ENCODE peak calls at places on chromosomes 4 and X, in ten cellular contexts. G, K, V, N, U, L, R, P, C and Q are unnamed samples.

GRCh38 chr4:68463796-68464195 is 16.5 kb downstream of the TMPRSS11E start:
- DNase-seq in G (peak; percentile 98), K (no peak), V (peak; percentile 45), N (no peak), U (no peak), L (no peak), R (no peak), P (no peak), C (no peak), Q (no peak)

GRCh38 chr4:125105561-125105960 is 209.2 kb upstream of the FAT4 start:
- DNase-seq in G (no peak), K (no peak), V (peak; percentile 32), N (no peak), U (no peak), L (no peak), R (no peak), P (no peak), C (no peak), Q (no peak)

GRCh38 chr4:6325791-6326290 is 56.2 kb downstream of the WFS1 start:
- DNase-seq in G (no peak), K (no peak), V (no peak), N (no peak), U (no peak), L (no peak), R (no peak), P (no peak), C (no peak), Q (no peak)

GRCh38 chr4:138576684-138577083 is 334.5 kb upstream of the SLC7A11 start:
- DNase-seq in G (peak; percentile 64), K (no peak), V (peak; percentile 68), N (no peak), U (no peak), L (no peak), R (no peak), P (peak; percentile 57), C (no peak), Q (no peak)

GRCh38 chrX:40209951-40210617 is 112.3 kb upstream of the BCOR start:
- DNase-seq in G (peak; percentile 38), K (no peak), V (peak; percentile 38), N (no peak), U (no peak), L (no peak), R (no peak), P (no peak), C (no peak), Q (no peak)

GRCh38 chr4:98469776-98470175 is 188.6 kb downstream of the TSPAN5 start:
- DNase-seq in G (no peak), K (no peak), V (peak; percentile 21), N (no peak), U (no peak), L (no peak), R (no peak), P (no peak), C (no peak), Q (no peak)

GRCh38 chrX:115393271-115393670 is 103.8 kb downstream of the LUZP4 start:
- DNase-seq in G (peak; percentile 91), K (no peak), V (peak; percentile 67), N (no peak), U (no peak), L (no peak), R (no peak), P (no peak), C (no peak), Q (no peak)

GRCh38 chrX:112851806-112852205 is 11.2 kb upstream of the AMOT start:
- DNase-seq in G (no peak), K (no peak), V (peak; percentile 73), N (no peak), U (no peak), L (no peak), R (no peak), P (no peak), C (no peak), Q (no peak)

GRCh38 chr4:95293014-95293413 is 255.8 kb downstream of the UNC5C start:
- DNase-seq in G (no peak), K (no peak), V (no peak), N (no peak), U (no peak), L (no peak), R (no peak), P (peak; percentile 72), C (no peak), Q (no peak)

GRCh38 chrX:135421537-135421931 is 210 bp upstream of the SMIM10L2A start:
- DNase-seq in G (peak; percentile 77), K (peak; percentile 25), V (peak; percentile 32), N (peak; percentile 86), U (peak; percentile 73), L (peak; percentile 93), R (peak; percentile 80), P (peak; percentile 76), C (peak; percentile 86), Q (peak; percentile 88)

GRCh38 chr4:186265683-186266648 is at the start of gene F11:
- DNase-seq in G (no peak), K (no peak), V (no peak), N (no peak), U (no peak), L (no peak), R (no peak), P (no peak), C (no peak), Q (no peak)

GRCh38 chrX:115378471-115378870 is 89.0 kb downstream of the LUZP4 start:
- DNase-seq in G (peak; percentile 16), K (no peak), V (peak; percentile 48), N (no peak), U (no peak), L (no peak), R (no peak), P (peak; percentile 23), C (no peak), Q (no peak)

GRCh38 chr4:145427221-145427620 is 54.4 kb upstream of the SMAD1 start:
- DNase-seq in G (no peak), K (no peak), V (no peak), N (no peak), U (no peak), L (no peak), R (no peak), P (no peak), C (no peak), Q (no peak)

GRCh38 chr4:121711263-121712000 is 14.7 kb upstream of the ANXA5 start:
- DNase-seq in G (peak; percentile 93), K (no peak), V (peak; percentile 97), N (peak; percentile 63), U (peak; percentile 93), L (peak; percentile 86), R (peak; percentile 93), P (peak; percentile 90), C (peak; percentile 90), Q (peak; percentile 89)
- H3K4me3 ChIP-seq in G (peak overlapping the region; percentile 71), K (peak overlapping the region; percentile 28), V (peak overlapping the region; percentile 23), N (no peak overlapping the region), U (peak overlapping the region; percentile 30), L (peak overlapping the region; percentile 5), R (peak overlapping the region; percentile 27), P (peak overlapping the region; percentile 76), C (peak overlapping the region; percentile 42), Q (no peak overlapping the region)

GRCh38 chr4:23717528-23718248 is 172.2 kb downstream of the PPARGC1A start:
- DNase-seq in G (peak; percentile 43), K (no peak), V (peak; percentile 31), N (no peak), U (no peak), L (no peak), R (no peak), P (no peak), C (no peak), Q (no peak)
- TF ChIP-seq CTCF in G (peak; percentile 57), K (peak; percentile 60), V (peak; percentile 46), N (peak; percentile 57), U (no peak), L (peak; percentile 29), R (no peak), P (no peak), C (peak; percentile 40), Q (peak; percentile 16)

GRCh38 chrX:50973199-50973598 is 62.7 kb downstream of the BMP15 start:
- DNase-seq in G (no peak), K (no peak), V (no peak), N (no peak), U (no peak), L (no peak), R (no peak), P (no peak), C (no peak), Q (no peak)

GRCh38 chrX:50967734-50968133 is 57.2 kb downstream of the BMP15 start:
- DNase-seq in G (peak; percentile 7), K (no peak), V (no peak), N (no peak), U (no peak), L (no peak), R (no peak), P (no peak), C (no peak), Q (no peak)

GRCh38 chrX:50971390-50971789 is 60.9 kb downstream of the BMP15 start:
- DNase-seq in G (no peak), K (no peak), V (no peak), N (no peak), U (no peak), L (no peak), R (no peak), P (no peak), C (no peak), Q (no peak)
- H3K4me1 ChIP-seq in G (no peaks in the 10 kb centered on the region), K (no peaks in the 10 kb centered on the region), V (no peaks in the 10 kb centered on the region), N (no peaks in the 10 kb centered on the region), U (no peaks in the 10 kb centered on the region), L (no peaks in the 10 kb centered on the region), R (no peaks in the 10 kb centered on the region), P (no peaks in the 10 kb centered on the region), C (no peaks in the 10 kb centered on the region), Q (no peaks in the 10 kb centered on the region)

GRCh38 chr4:159197885-159198269 is 95.0 kb downstream of the RAPGEF2 start:
- DNase-seq in G (no peak), K (no peak), V (no peak), N (no peak), U (no peak), L (no peak), R (no peak), P (no peak), C (no peak), Q (no peak)
- H3K4me3 ChIP-seq in G (no peak overlapping the region), K (no peak overlapping the region), V (no peak overlapping the region), N (no peak overlapping the region), U (peak overlapping the region; percentile 19), L (no peak overlapping the region), R (no peak overlapping the region), P (no peak overlapping the region), C (peak overlapping the region; percentile 19), Q (no peak overlapping the region)

DNA sequence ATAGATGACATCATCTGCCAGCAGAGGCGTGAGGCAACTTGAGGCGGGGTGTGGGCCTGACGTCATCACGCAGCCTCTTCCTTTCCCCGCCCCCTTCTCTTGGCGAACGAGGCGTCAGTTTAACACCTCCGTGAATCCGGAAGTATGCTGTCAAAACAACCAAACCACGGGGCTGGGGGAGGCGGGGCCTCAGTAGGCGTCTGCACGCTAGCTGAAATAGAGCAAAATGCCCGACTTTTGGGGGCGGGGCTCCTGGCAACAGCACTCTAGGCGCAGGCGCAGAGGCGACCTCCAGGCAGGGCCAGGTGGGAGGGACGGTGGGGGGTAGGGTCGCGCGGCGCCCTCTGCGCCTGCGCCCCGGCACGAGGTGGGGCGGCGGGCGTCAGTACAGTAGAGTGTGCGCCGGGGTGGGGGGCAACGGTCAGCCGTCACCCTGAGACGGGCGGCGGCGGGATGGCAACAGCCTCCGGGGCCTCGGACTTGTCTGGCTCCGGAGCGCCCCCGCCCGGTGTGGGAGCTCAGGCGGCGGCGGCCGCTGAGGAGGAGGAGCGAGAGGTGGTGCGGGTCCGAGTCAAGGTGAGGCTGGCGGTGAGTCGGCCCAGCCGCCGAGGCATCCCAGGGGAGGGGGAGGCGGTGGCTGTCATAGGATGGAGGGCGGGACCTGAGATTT is at the start of gene TBC1D25:
- DNase-seq in G (peak; percentile 95), K (peak; percentile 92), V (peak; percentile 95), N (peak; percentile 96), U (peak; percentile 98), L (peak; percentile 98), R (peak; percentile 98), P (peak; percentile 97), C (peak; percentile 95), Q (peak; percentile 97)
- TF ChIP-seq CTCF in G (peak; percentile 58), K (no peak), V (peak; percentile 39), N (peak; percentile 47), U (peak; percentile 36), L (peak; percentile 41), R (peak; percentile 43), P (peak; percentile 23), C (peak; percentile 29), Q (no peak)